ENCODE peak calls at places on chromosomes 4 and X, in seven cellular contexts. W is PC-3, U is colonic mucosa, N is small intestine, J is AG10803, V is uterus, Z is mesendoderm. L is an unnamed sample.

GRCh38 chrX:10904220-10904619 is 206.9 kb upstream of the HCCS start:
- DNase-seq in W (peak), Z (no peak), N (no peak), U (no peak), J (peak), V (no peak), L (no peak)

GRCh38 chr4:76585897-76586360 is 150.9 kb downstream of the SHROOM3 start:
- DNase-seq in W (peak), J (no peak), V (peak), U (peak), N (peak), Z (peak), L (no peak)

GRCh38 chr4:47533689-47534347 is 48.7 kb downstream of the ATP10D start:
- DNase-seq in Z (no peak), N (no peak), V (no peak), U (no peak), J (peak), W (no peak), L (no peak)

GRCh38 chrX:129719931-129720520 is 18.8 kb upstream of the XPNPEP2 start:
- DNase-seq in N (no peak), V (no peak), U (no peak), Z (peak), J (peak), W (peak), L (no peak)

GRCh38 chrX:3175659-3176438 is 134.6 kb downstream of the ARSF start:
- DNase-seq in U (no peak), W (no peak), Z (no peak), V (no peak), J (peak), N (no peak), L (no peak)

GRCh38 chr4:137421796-137422195 is 110.5 kb downstream of the PCDH18 start:
- DNase-seq in Z (no peak), U (no peak), V (no peak), J (peak), N (no peak), W (no peak), L (no peak)

GRCh38 chr4:108010167-108010566 is 20.5 kb downstream of the HADH start:
- DNase-seq in W (peak), U (no peak), Z (no peak), N (no peak), J (peak), V (no peak), L (no peak)

GRCh38 chrX:104270916-104271512 is 16.3 kb upstream of the ESX1 start:
- DNase-seq in Z (peak), N (peak), V (peak), U (peak), J (peak), W (peak), L (peak)

GRCh38 chrX:18582910-18583493 is 88.9 kb downstream of the RS1 start:
- DNase-seq in J (peak), W (no peak), V (no peak), U (no peak), Z (peak), N (no peak), L (no peak)

GRCh38 chr4:151031831-151032605 is 16.9 kb upstream of the LRBA start:
- DNase-seq in W (peak), Z (no peak), J (peak), N (no peak), V (no peak), U (no peak), L (no peak)

GRCh38 chr4:101357751-101358150 is 10.4 kb upstream of the PPP3CA start:
- DNase-seq in Z (peak), U (no peak), N (no peak), V (no peak), W (no peak), J (peak), L (no peak)

GRCh38 chrX:3384330-3384729 is 37.9 kb upstream of the MXRA5 start:
- DNase-seq in Z (peak), W (peak), N (no peak), J (peak), V (no peak), U (no peak), L (no peak)

GRCh38 chr4:11748169-11748872 is 319.6 kb upstream of the HS3ST1 start:
- DNase-seq in Z (no peak), J (no peak), N (no peak), U (no peak), V (no peak), W (peak), L (no peak)

GRCh38 chrX:57519578-57520118 is 72.2 kb upstream of the ZXDB start:
- DNase-seq in N (no peak), W (peak), V (no peak), Z (no peak), J (no peak), U (no peak), L (no peak)

GRCh38 chr4:173807347-173807746 is 277.3 kb upstream of the HAND2 start:
- DNase-seq in V (peak), W (no peak), J (peak), Z (no peak), N (no peak), U (peak), L (no peak)

GRCh38 chr4:1577818-1578217 is 106.3 kb downstream of the FAM53A start:
- DNase-seq in W (no peak), N (no peak), Z (no peak), J (no peak), U (no peak), V (no peak), L (no peak)

GRCh38 chr4:3384771-3385701 is 56.7 kb upstream of the HGFAC start:
- DNase-seq in J (no peak), U (peak), N (peak), W (no peak), Z (no peak), V (no peak), L (no peak)
- H3K4me3 ChIP-seq in J (no peak), U (no peak), N (no peak), W (no peak), Z (no peak), V (no peak), L (no peak)

GRCh38 chrX:72182924-72183323 is 1.4 kb downstream of the PIN4 start:
- DNase-seq in W (no peak), Z (no peak), J (no peak), U (no peak), N (no peak), V (no peak), L (no peak)
- H3K4me3 ChIP-seq in W (peak), Z (no peak), J (peak), U (no peak), N (no peak), V (no peak), L (peak)

GRCh38 chr4:67292045-67292444 is 253.3 kb downstream of the CENPC start:
- DNase-seq in N (no peak), Z (no peak), W (peak), J (no peak), U (no peak), V (no peak), L (no peak)
- H3K4me3 ChIP-seq in N (no peak), Z (no peak), W (peak), J (no peak), U (no peak), V (no peak), L (no peak)

GRCh38 chr4:184350964-184351363 is 123.4 kb downstream of the IRF2 start:
- DNase-seq in V (no peak), N (no peak), U (no peak), J (no peak), W (no peak), Z (no peak), L (no peak)

GRCh38 chr4:184355111-184355604 is 119.2 kb downstream of the IRF2 start:
- DNase-seq in J (peak), N (no peak), Z (no peak), U (peak), W (peak), V (no peak), L (peak)

GRCh38 chr4:184351560-184352451 is 122.5 kb downstream of the IRF2 start:
- DNase-seq in J (no peak), V (no peak), Z (no peak), U (no peak), W (no peak), N (no peak), L (no peak)

GRCh38 chr4:184350213-184350817 is 124.0 kb downstream of the IRF2 start:
- DNase-seq in W (no peak), Z (no peak), N (no peak), U (no peak), J (no peak), V (no peak), L (no peak)

DNA sequence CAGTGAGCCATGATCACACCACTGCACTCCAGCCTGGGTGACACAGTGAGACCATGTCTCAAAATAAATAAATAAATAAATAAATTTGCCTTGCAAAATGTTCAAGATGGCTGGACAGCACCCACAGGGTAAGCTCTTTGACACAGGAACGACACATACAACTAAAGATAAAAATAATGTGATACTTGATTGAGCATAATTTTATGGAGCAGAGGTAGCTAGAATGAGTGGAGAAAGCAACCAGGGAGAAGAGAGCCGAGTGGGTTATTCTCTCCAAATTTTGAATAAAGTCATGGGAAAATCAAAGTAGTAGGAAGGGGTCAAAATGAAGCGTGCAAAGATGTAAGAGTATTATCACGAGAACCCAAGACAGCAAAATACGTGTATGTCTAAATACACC is 121.5 kb downstream of the IRF2 start:
- DNase-seq in Z (no peak), W (no peak), J (no peak), U (no peak), V (no peak), N (no peak), L (no peak)
- H3K4me3 ChIP-seq in Z (no peak), W (no peak), J (no peak), U (no peak), V (no peak), N (no peak), L (no peak)

DNA sequence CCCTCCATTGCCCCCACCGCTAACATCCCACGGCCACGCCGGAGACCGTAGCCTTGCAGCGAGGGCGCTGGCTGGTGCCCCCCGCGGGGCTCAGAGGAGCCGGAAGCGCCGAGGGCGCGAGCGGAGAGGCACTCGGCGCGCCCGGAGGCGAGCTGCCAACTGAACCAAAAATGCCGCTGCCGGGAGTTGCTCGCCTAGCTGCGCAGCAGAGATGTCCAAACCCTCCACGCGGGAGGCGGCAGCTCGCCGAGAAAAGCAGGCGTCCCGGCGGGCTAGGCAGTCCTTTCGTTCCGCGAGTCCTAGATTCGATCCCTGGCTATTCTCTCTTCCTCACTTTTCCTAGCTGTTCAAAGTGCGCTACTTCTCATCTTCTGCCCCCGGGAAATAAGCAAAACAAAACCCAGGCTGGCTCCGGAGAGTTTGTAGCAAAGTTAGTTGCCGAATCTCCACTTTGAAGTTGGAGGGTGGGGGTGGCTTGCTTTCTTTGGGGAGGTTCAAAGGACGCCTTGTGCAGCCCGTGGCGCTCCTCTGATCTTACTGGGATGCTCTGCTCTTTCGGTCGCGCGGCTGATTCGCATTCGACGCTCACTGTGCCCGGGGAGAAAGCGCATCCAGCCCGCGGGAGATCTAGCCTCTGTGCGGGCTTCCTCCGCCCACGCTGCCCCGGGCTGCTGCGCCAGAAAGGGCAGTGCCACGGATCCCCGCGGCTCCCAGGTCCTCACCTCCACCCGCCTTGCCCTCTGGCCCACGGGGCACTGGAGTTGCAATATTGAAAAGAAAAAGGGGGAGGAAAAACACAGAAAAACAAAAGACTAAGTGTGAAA is 677 bp downstream of the NKX6-1 start:
- DNase-seq in N (no peak), Z (no peak), J (peak), V (peak), U (no peak), W (peak), L (peak)
- H3K4me3 ChIP-seq in N (no peak), Z (peak), J (peak), V (peak), U (peak), W (peak), L (peak)

GRCh38 chr4:56410247-56410646 is 23.0 kb upstream of the AASDH start:
- DNase-seq in W (peak), V (peak), U (peak), Z (peak), J (peak), N (peak), L (no peak)

GRCh38 chr4:56408978-56409377 is 21.7 kb upstream of the AASDH start:
- DNase-seq in Z (no peak), W (no peak), U (no peak), V (no peak), J (no peak), N (no peak), L (no peak)

GRCh38 chr4:56417396-56417795 is 18.0 kb downstream of the PPAT start:
- DNase-seq in V (no peak), W (no peak), J (no peak), N (no peak), U (no peak), Z (no peak), L (no peak)

GRCh38 chr4:56414135-56414675 is 21.2 kb downstream of the PPAT start:
- DNase-seq in J (peak), W (no peak), V (no peak), U (no peak), Z (peak), N (peak), L (no peak)
- H3K4me3 ChIP-seq in J (no peak), W (no peak), V (no peak), U (no peak), Z (no peak), N (no peak), L (no peak)

DNA sequence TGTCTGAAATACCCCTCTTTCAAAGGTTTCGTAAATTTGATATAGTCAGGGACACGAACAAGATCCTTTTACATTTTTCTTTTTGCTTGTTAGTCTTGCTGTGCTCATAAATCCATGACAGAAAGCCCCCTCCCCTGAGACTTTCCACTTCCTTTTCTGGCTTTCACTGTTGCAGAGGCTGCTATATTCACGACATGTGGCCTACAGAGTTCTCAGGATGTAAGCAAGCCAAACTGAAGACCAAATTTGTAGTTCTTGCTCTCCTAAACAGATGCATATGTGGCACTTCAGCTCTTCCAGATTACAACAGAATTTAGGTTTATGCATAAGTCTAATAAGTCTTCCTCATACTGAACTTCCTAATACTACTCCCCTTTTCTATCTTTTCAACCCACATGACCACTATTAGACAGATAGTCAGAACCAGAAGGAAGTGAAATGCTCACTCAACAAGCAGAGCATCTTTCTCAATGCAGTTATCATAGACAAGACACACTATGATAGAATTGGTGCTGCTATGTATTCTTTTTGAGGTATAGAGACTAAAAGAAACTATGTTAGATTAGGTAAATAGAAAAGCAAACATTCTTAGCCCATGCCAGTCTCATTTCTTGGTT is 15.0 kb downstream of the BTK start:
- DNase-seq in W (no peak), J (no peak), U (no peak), V (no peak), Z (no peak), N (no peak), L (no peak)
- H3K4me3 ChIP-seq in W (no peak), J (no peak), U (no peak), V (no peak), Z (no peak), N (no peak), L (no peak)